ENCODE peak calls at places on chromosomes 2 and 18, in six cellular contexts. F, V, Z, K, I and G are unnamed samples.
A peak's percentile ranks its signal among the peaks of the same experiment; 100 is the strongest.

GRCh38 chr2:177455187-177455586 is 62.6 kb downstream of the AGPS start:
- DNase-seq in V (no peak), F (no peak), Z (no peak), I (no peak), K (no peak), G (no peak)

GRCh38 chr2:45263147-45263546 is 253.9 kb upstream of the SIX2 start:
- DNase-seq in Z (no peak), I (no peak), V (no peak), K (no peak), F (no peak), G (no peak)

GRCh38 chr2:9528036-9528787 is 27.4 kb downstream of the ADAM17 start:
- DNase-seq in K (no peak), F (no peak), I (no peak), V (no peak), Z (no peak), G (no peak)

GRCh38 chr2:19542796-19543195 is 184.4 kb upstream of the OSR1 start:
- DNase-seq in Z (no peak), K (no peak), F (no peak), V (no peak), I (no peak), G (no peak)

GRCh38 chr18:9825571-9826073 is 60.2 kb upstream of the TXNDC2 start:
- DNase-seq in K (no peak), Z (no peak), I (no peak), F (no peak), V (no peak), G (peak; percentile 68)

GRCh38 chr2:240921319-240922233 is 15.4 kb downstream of the CROCC2 start:
- DNase-seq in V (peak; percentile 39), K (peak; percentile 25), F (peak; percentile 22), Z (peak; percentile 15), I (peak; percentile 76), G (peak; percentile 24)

GRCh38 chr2:50401772-50402653 is 629.9 kb downstream of the NRXN1 start:
- DNase-seq in F (peak; percentile 17), V (no peak), K (peak; percentile 59), I (no peak), Z (no peak), G (peak; percentile 14)

GRCh38 chr2:79040967-79041582 is 15.6 kb downstream of the REG3G start:
- DNase-seq in K (no peak), Z (no peak), F (no peak), I (no peak), V (no peak), G (no peak)

GRCh38 chr2:48170281-48170680 is 264.0 kb upstream of the FBXO11 start:
- DNase-seq in V (no peak), Z (no peak), F (no peak), I (no peak), K (no peak), G (no peak)

GRCh38 chr2:239688098-239688497 is 287.3 kb upstream of the HDAC4 start:
- DNase-seq in Z (no peak), V (peak; percentile 43), K (no peak), I (no peak), F (no peak), G (no peak)

GRCh38 chr2:96891591-96892333 is 21.9 kb upstream of the SEMA4C start:
- DNase-seq in F (peak; percentile 49), V (no peak), Z (no peak), I (no peak), K (no peak), G (no peak)

GRCh38 chr2:1750935-1751767 is 6.8 kb upstream of the PXDN start:
- DNase-seq in I (no peak), F (peak; percentile 69), K (peak; percentile 50), V (no peak), Z (peak; percentile 73), G (peak; percentile 65)

GRCh38 chr18:47204908-47205522 is 28.9 kb upstream of the IER3IP1 start:
- DNase-seq in K (peak; percentile 45), Z (no peak), V (no peak), I (no peak), F (no peak), G (peak; percentile 21)

GRCh38 chr18:9296233-9297006 is 38.2 kb upstream of the TWSG1 start:
- DNase-seq in Z (no peak), F (no peak), K (no peak), V (no peak), I (no peak), G (no peak)

GRCh38 chr2:207511851-207512250 is 17.9 kb upstream of the CREB1 start:
- DNase-seq in I (no peak), V (no peak), F (no peak), Z (no peak), K (no peak), G (no peak)

GRCh38 chr2:228417526-228417925 is 236.0 kb upstream of the SPHKAP start:
- DNase-seq in V (no peak), F (no peak), K (no peak), I (no peak), Z (no peak), G (no peak)

GRCh38 chr18:2982452-2983172 is 30.3 kb downstream of the LPIN2 start:
- DNase-seq in F (no peak), V (peak; percentile 89), I (no peak), K (no peak), Z (no peak), G (peak; percentile 46)

GRCh38 chr2:226754821-226755536 is 44.6 kb downstream of the IRS1 start:
- DNase-seq in V (no peak), K (no peak), Z (no peak), F (no peak), I (no peak), G (no peak)

GRCh38 chr2:169303579-169304285 is 58.6 kb downstream of the LRP2 start:
- DNase-seq in V (no peak), K (no peak), I (no peak), Z (no peak), F (no peak), G (no peak)

GRCh38 chr18:30254331-30254730 is 788.2 kb downstream of the DSC3 start:
- DNase-seq in Z (no peak), V (no peak), K (no peak), F (no peak), I (no peak), G (no peak)

GRCh38 chr2:112630268-112630667 is 15.5 kb upstream of the SLC20A1 start:
- DNase-seq in V (no peak), K (no peak), I (peak; percentile 31), Z (peak; percentile 16), F (no peak), G (no peak)

GRCh38 chr2:100807707-100808106 is 12.2 kb upstream of the NPAS2 start:
- DNase-seq in I (no peak), F (no peak), K (no peak), V (no peak), Z (no peak), G (no peak)

GRCh38 chr2:135494917-135495316 is 36.1 kb downstream of the ZRANB3 start:
- DNase-seq in F (no peak), K (no peak), I (no peak), Z (no peak), V (no peak), G (no peak)

DNA sequence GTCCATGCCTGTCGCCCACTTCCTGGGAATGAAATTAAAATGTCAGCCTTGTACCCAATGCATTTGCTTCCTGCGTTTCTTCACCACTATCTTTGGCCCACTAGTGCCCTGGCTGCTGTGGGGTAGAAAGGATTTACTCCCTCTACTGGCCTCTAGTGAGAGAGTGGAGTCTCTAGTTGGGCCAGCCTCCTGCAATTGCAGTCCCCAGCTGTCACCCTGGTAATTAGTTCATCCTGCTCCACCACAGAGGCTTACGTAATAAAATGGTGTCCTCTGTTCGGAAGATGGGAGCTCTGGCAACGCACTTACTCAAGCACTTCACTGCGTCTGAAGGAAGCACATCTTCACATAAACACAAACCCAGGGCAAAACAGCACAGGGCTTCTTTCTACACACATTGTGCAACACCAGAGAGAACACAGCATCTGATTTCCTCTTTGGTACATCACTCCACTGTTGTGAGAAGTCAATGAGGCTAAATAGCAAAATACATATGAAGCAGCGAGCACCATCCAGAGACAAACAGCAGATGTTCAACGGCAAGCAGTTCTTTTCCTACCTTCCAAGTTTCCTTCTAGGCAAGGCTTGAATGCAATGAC is 274.6 kb downstream of the LRATD1 start:
- DNase-seq in I (no peak), V (no peak), F (no peak), K (no peak), Z (no peak), G (no peak)
- TF ChIP-seq CTCF in I (no peak), V (no peak), F (no peak), K (no peak), Z (no peak), G (no peak)

DNA sequence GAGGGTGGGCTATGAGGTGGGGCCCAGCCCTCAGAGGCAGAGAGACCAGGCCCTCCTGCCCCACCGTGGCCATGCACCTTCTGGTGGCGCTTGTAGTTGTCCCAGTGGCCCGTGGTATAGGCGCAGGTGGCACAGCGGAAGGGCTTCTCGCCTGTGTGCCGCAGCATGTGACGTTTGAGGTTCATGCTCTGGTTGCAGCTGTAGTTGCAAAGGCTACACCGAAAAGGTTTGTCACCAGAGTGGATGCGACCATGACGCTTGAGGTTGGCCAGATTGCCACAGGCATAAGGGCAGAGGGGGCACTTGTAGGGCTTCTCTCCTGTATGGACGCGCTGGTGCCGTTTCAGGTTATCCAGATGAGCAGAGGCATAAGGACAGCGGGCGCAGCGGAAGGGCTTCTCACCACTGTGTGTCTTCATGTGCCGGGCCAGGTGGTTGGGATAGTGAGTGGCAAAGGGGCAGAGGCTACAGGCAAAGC is 2.9 kb downstream of the ZNF513 start:
- DNase-seq in Z (no peak), I (no peak), V (no peak), K (no peak), F (no peak), G (no peak)
- TF ChIP-seq POLR2A in Z (no peak), I (no peak), V (no peak), K (no peak), F (no peak), G (peak; percentile 4)

DNA sequence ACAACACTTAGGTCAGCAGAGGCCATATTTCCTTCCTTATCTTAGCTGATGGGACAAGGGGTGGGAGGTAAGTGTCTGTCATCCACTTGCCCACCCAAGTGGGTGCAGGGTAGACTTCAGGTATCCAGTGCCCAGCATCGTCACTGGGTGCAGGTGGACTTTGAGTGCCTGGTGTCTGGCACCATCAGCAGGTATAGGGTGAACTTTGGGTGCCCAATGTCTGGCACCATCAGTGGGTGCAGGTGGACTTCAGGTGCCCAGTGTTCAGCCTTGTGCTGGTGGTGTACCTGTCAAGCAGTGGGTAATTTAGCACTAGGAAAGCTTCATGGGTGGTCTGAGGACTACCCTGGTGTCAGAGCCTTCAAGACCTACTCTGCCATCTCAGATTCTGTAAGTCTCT is 175.6 kb downstream of the SEPTIN10 start:
- DNase-seq in I (no peak), F (no peak), Z (no peak), K (no peak), V (no peak), G (no peak)
- H3K27ac ChIP-seq in I (no peak overlapping the region), F (peak overlapping the region; percentile 36), Z (no peak overlapping the region), K (no peak overlapping the region), V (no peak overlapping the region), G (peak overlapping the region; percentile 27)

DNA sequence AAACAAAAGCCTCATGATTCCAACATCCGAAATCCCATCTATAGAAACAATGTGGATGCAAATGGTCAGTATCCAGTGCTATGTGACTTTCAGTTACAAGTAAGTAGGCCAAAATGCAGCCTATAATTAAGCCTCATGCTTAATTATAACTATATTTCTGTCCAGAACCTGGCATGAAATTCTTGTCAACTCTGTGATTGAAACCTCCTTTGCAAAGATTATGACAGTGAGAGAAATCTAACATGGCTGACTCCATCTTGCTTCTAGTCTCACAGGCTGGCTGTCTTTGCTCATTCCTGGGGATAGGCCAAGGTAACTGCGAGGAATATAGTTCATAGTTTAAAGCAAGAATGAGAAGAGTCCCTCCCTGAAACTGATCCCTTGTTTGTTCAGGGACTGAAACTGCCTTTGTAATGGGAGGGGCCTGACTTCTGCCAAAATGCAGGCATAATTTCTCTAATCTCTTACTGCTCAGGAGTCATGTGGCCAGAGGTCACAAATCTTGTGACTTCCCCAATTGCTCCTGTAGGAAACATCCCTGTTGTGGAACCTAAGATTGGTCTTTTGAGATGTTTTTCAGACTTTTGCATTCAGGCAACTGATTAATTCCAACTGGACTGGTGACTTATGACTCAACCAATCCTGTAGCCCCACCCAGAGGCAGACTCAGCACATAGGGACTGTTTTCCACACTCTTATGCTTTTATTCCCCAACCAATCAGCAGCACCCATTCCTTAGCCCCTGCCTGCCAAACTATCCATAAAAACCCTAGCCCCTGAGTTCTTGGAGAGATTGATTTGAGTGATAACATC is 84.5 kb upstream of the TLK1 start:
- DNase-seq in K (no peak), F (no peak), V (no peak), Z (no peak), I (no peak), G (no peak)
- TF ChIP-seq CTCF in K (no peak), F (no peak), V (no peak), Z (no peak), I (no peak), G (no peak)